ENCODE peak calls at places on chromosomes 7 and 10, in nine cellular contexts. N is thoracic aorta, E is AG04450, L is GM12865, V is lower lobe of right lung, M is heart left ventricle, U is dorsolateral prefrontal cortex, F is foreskin fibroblast, I is DND-41. R is an unnamed sample.

GRCh38 chr10:3104251-3104918 is 37.0 kb downstream of the PFKP start:
- DNase-seq in N (no peak), E (no peak), L (no peak), V (no peak), M (peak), U (peak), F (no peak), I (no peak), R (no peak)

GRCh38 chr7:140829720-140830119 is 95.0 kb downstream of the BRAF start:
- DNase-seq in N (no peak), E (no peak), L (no peak), V (no peak), M (no peak), U (no peak), F (no peak), I (no peak), R (no peak)

GRCh38 chr7:156827587-156828203 is 65.3 kb downstream of the LMBR1 start:
- DNase-seq in N (no peak), E (no peak), L (peak), V (no peak), M (no peak), U (no peak), F (peak), I (no peak), R (peak)

GRCh38 chr10:69101451-69102095 is 13.7 kb downstream of the SRGN start:
- DNase-seq in N (no peak), E (no peak), L (no peak), V (no peak), M (no peak), U (no peak), F (no peak), I (no peak), R (no peak)

GRCh38 chr7:22996470-22996869 is 17.5 kb downstream of the HYCC1 start:
- DNase-seq in N (no peak), E (no peak), L (no peak), V (no peak), M (no peak), U (no peak), F (no peak), I (no peak), R (no peak)

GRCh38 chr10:983951-984705 is 4.1 kb upstream of the GTPBP4 start:
- DNase-seq in N (no peak), E (no peak), L (no peak), V (no peak), M (no peak), U (no peak), F (no peak), I (no peak), R (no peak)

GRCh38 chr10:48473704-48474103 is 131.2 kb downstream of the ARHGAP22 start:
- DNase-seq in N (no peak), E (no peak), L (no peak), V (no peak), M (no peak), U (peak), F (no peak), I (no peak), R (no peak)

GRCh38 chr10:77603529-77603927 is 34.1 kb downstream of the KCNMA1 start:
- DNase-seq in N (no peak), E (no peak), L (peak), V (peak), M (no peak), U (no peak), F (no peak), I (peak), R (no peak)

GRCh38 chr7:151661556-151661955 is 141.9 kb upstream of the RHEB start:
- DNase-seq in N (no peak), E (no peak), L (no peak), V (no peak), M (no peak), U (no peak), F (no peak), I (no peak), R (no peak)

GRCh38 chr10:124740374-124741280 is 3.6 kb downstream of the FAM53B start:
- DNase-seq in N (no peak), E (no peak), L (peak), V (peak), M (peak), U (peak), F (peak), I (peak), R (no peak)

GRCh38 chr10:110711382-110711781 is 67.2 kb downstream of the RBM20 start:
- DNase-seq in N (no peak), E (no peak), L (peak), V (no peak), M (no peak), U (no peak), F (no peak), I (no peak), R (no peak)

GRCh38 chr10:63703113-63703670 is 182.0 kb downstream of the REEP3 start:
- DNase-seq in N (no peak), E (no peak), L (peak), V (no peak), M (no peak), U (no peak), F (no peak), I (no peak), R (no peak)

GRCh38 chr7:50306491-50307367 is 2.2 kb downstream of the IKZF1 start:
- DNase-seq in N (no peak), E (no peak), L (no peak), V (no peak), M (no peak), U (no peak), F (no peak), I (peak), R (no peak)

GRCh38 chr10:12844796-12845524 is 156.6 kb downstream of the CCDC3 start:
- DNase-seq in N (no peak), E (peak), L (no peak), V (no peak), M (peak), U (no peak), F (peak), I (no peak), R (peak)

GRCh38 chr10:113073549-113074189 is 123.6 kb downstream of the TCF7L2 start:
- DNase-seq in N (peak), E (peak), L (no peak), V (no peak), M (peak), U (no peak), F (peak), I (no peak), R (peak)

GRCh38 chr7:51226916-51227535 is 89.6 kb downstream of the COBL start:
- DNase-seq in N (no peak), E (no peak), L (no peak), V (no peak), M (no peak), U (no peak), F (no peak), I (no peak), R (no peak)

GRCh38 chr10:43218951-43219837 is 47.7 kb downstream of the RASGEF1A start:
- DNase-seq in N (no peak), E (no peak), L (no peak), V (peak), M (no peak), U (peak), F (no peak), I (no peak), R (no peak)

GRCh38 chr10:10315989-10316388 is 701.7 kb upstream of the CELF2 start:
- DNase-seq in N (no peak), E (no peak), L (no peak), V (no peak), M (no peak), U (no peak), F (no peak), I (no peak), R (no peak)

GRCh38 chr10:48306870-48307531 is 524 bp downstream of the MAPK8 start:
- DNase-seq in N (peak), E (no peak), L (peak), V (peak), M (peak), U (peak), F (peak), I (peak), R (no peak)

GRCh38 chr7:82156168-82156567 is 287.4 kb downstream of the CACNA2D1 start:
- DNase-seq in N (no peak), E (no peak), L (no peak), V (no peak), M (no peak), U (no peak), F (no peak), I (no peak), R (no peak)

GRCh38 chr7:132428247-132428919 is 147.9 kb downstream of the PLXNA4 start:
- DNase-seq in N (no peak), E (no peak), L (no peak), V (no peak), M (no peak), U (no peak), F (no peak), I (no peak), R (no peak)

GRCh38 chr10:63681965-63682704 is 160.9 kb downstream of the REEP3 start:
- DNase-seq in N (peak), E (peak), L (peak), V (no peak), M (no peak), U (no peak), F (peak), I (no peak), R (peak)

GRCh38 chr10:114022292-114022691 is 21.4 kb upstream of the ADRB1 start:
- DNase-seq in N (no peak), E (no peak), L (no peak), V (no peak), M (peak), U (no peak), F (no peak), I (no peak), R (peak)

GRCh38 chr10:8392216-8392615 is 337.7 kb downstream of the GATA3 start:
- DNase-seq in N (no peak), E (no peak), L (no peak), V (no peak), M (no peak), U (no peak), F (no peak), I (no peak), R (no peak)

GRCh38 chr7:80060218-80060806 is 74.3 kb upstream of the GNAI1 start:
- DNase-seq in N (no peak), E (peak), L (peak), V (no peak), M (no peak), U (no peak), F (peak), I (no peak), R (peak)

GRCh38 chr7:143389316-143390097 is 8.4 kb downstream of the ZYX start:
- DNase-seq in N (no peak), E (no peak), L (no peak), V (no peak), M (no peak), U (no peak), F (no peak), I (no peak), R (no peak)

GRCh38 chr7:132895231-132895630 is 186.7 kb downstream of the CHCHD3 start:
- DNase-seq in N (no peak), E (no peak), L (no peak), V (no peak), M (no peak), U (no peak), F (no peak), I (no peak), R (no peak)

GRCh38 chr7:37663693-37664092 is 19.9 kb upstream of the GPR141 start:
- DNase-seq in N (no peak), E (no peak), L (no peak), V (peak), M (peak), U (no peak), F (no peak), I (no peak), R (no peak)

GRCh38 chr7:157462840-157463239 is 126.0 kb downstream of the DNAJB6 start:
- DNase-seq in N (no peak), E (no peak), L (no peak), V (peak), M (no peak), U (no peak), F (no peak), I (no peak), R (no peak)

GRCh38 chr7:127821146-127821545 is 169.2 kb downstream of the SND1 start:
- DNase-seq in N (no peak), E (no peak), L (no peak), V (no peak), M (no peak), U (no peak), F (no peak), I (no peak), R (no peak)

GRCh38 chr7:111098011-111098925 is 7.3 kb downstream of the LRRN3 start:
- DNase-seq in N (no peak), E (no peak), L (peak), V (no peak), M (peak), U (peak), F (no peak), I (peak), R (no peak)

GRCh38 chr10:103896225-103896624 is 21.8 kb downstream of the STN1 start:
- DNase-seq in N (no peak), E (no peak), L (no peak), V (no peak), M (no peak), U (no peak), F (peak), I (no peak), R (no peak)

GRCh38 chr10:78004215-78005026 is 24.9 kb downstream of the POLR3A start:
- DNase-seq in N (no peak), E (no peak), L (no peak), V (no peak), M (no peak), U (no peak), F (no peak), I (no peak), R (no peak)

GRCh38 chr7:150401861-150402631 is 22.9 kb downstream of the ZNF775 start:
- DNase-seq in N (no peak), E (no peak), L (no peak), V (no peak), M (no peak), U (no peak), F (no peak), I (no peak), R (no peak)

GRCh38 chr10:100653957-100654834 is 91.2 kb upstream of the PAX2 start:
- DNase-seq in N (no peak), E (no peak), L (no peak), V (no peak), M (no peak), U (no peak), F (no peak), I (peak), R (no peak)
- H3K4me3 ChIP-seq in N (peak), E (no peak), L (no peak), V (peak), M (peak), U (peak), F (no peak), I (peak), R (peak)

DNA sequence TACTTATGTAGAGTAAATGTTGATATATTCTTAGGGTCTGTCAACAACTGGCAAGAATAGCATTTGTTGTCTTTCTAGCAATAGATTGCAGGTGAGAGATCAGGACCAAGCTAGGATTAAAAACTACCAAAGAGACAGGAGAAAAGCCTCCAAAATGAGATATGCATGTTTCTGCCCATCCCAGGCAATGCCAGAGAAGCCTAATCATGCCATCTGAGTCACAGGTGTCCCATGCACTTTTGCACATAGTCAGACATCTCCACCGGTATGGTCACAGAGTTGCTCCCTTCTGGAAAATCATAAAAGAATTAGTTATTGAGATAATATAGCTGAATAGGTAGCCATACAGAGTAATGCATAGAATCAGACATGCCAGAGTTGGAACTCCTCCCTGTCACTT is 50.6 kb downstream of the PDK4 start:
- DNase-seq in N (no peak), E (no peak), L (no peak), V (no peak), M (no peak), U (no peak), F (no peak), I (no peak), R (no peak)
- H3K4me3 ChIP-seq in N (peak), E (no peak), L (no peak), V (peak), M (peak), U (peak), F (no peak), I (no peak), R (no peak)

GRCh38 chr10:119686465-119687191 is 35.4 kb downstream of the BAG3 start:
- DNase-seq in N (peak), E (peak), L (peak), V (peak), M (peak), U (peak), F (peak), I (peak), R (no peak)
- H3K4me3 ChIP-seq in N (peak), E (peak), L (no peak), V (peak), M (peak), U (peak), F (peak), I (no peak), R (peak)

DNA sequence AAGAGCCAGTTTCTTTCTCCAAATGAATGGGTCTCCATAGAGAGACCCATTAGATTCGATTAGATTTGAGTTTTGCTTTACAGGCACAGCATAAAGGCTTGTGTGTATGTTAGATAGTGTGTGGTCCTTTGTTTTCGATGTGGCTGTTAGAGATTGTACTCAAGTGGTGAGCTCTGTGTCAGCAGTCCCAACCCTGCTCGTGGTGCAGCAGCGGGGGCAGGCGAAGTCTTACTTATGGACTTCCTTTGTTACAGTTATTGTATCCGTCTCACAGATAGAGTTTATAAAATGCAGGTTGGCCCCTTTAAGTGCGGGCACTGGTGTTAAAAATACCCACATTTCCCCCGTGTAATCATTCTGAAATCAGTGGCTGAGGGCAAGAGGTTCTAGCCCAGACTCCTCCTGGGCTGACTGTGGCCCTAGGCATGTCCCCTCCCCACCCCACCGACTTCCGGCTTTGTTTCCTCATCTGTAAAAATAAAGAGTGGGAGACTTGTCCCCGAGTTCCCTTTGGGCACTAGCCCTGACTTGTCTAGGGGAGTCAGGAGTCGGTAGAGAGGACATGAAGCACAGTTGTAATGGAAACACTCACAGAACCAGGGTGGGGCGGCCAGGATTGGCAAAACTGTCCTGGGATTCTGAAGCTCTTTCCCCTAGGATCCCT is 28.6 kb downstream of the MTURN start:
- DNase-seq in N (no peak), E (no peak), L (peak), V (peak), M (no peak), U (no peak), F (no peak), I (no peak), R (no peak)
- H3K4me3 ChIP-seq in N (peak), E (no peak), L (peak), V (peak), M (no peak), U (no peak), F (no peak), I (no peak), R (no peak)

R was measured in skeletal muscle cell.